ENCODE peak calls at places on chromosomes 16 and 17, in nine cellular contexts. I, P, X, M, C, R, B, A and G are unnamed samples.

GRCh38 chr17:45320931-45321461 is 4.2 kb upstream of the MAP3K14 start:
- DNase-seq in I (peak), P (peak), X (no peak), M (peak), C (no peak), R (no peak), B (no peak), A (peak), G (no peak)

GRCh38 chr17:61009619-61010018 is 332.0 kb downstream of the BCAS3 start:
- DNase-seq in I (peak), P (no peak), X (no peak), M (peak), C (no peak), R (no peak), B (no peak), A (no peak), G (no peak)

GRCh38 chr17:11144358-11145233 is 96.4 kb upstream of the SHISA6 start:
- DNase-seq in I (no peak), P (peak), X (no peak), M (peak), C (peak), R (no peak), B (no peak), A (peak), G (no peak)

GRCh38 chr16:85851034-85851780 is 47.8 kb upstream of the IRF8 start:
- DNase-seq in I (no peak), P (no peak), X (peak), M (no peak), C (no peak), R (no peak), B (peak), A (no peak), G (no peak)

GRCh38 chr16:66264311-66265105 is 102.0 kb upstream of the CDH5 start:
- DNase-seq in I (no peak), P (no peak), X (no peak), M (no peak), C (no peak), R (no peak), B (peak), A (no peak), G (no peak)

GRCh38 chr17:40448213-40448638 is 5.0 kb downstream of the IGFBP4 start:
- DNase-seq in I (peak), P (no peak), X (peak), M (peak), C (no peak), R (no peak), B (no peak), A (peak), G (no peak)

GRCh38 chr16:52318259-52319008 is 228.5 kb downstream of the TOX3 start:
- DNase-seq in I (no peak), P (no peak), X (no peak), M (no peak), C (no peak), R (no peak), B (no peak), A (no peak), G (no peak)

GRCh38 chr16:2745961-2746360 is 6.5 kb upstream of the SRRM2 start:
- DNase-seq in I (no peak), P (no peak), X (no peak), M (no peak), C (no peak), R (no peak), B (no peak), A (no peak), G (no peak)

GRCh38 chr17:14886200-14886739 is 378.9 kb downstream of the PMP22 start:
- DNase-seq in I (no peak), P (peak), X (no peak), M (peak), C (peak), R (no peak), B (no peak), A (no peak), G (no peak)

GRCh38 chr16:80791411-80791810 is 13.0 kb downstream of the CDYL2 start:
- DNase-seq in I (no peak), P (no peak), X (no peak), M (no peak), C (no peak), R (no peak), B (no peak), A (no peak), G (no peak)

GRCh38 chr16:85921026-85921425 is 22.1 kb downstream of the IRF8 start:
- DNase-seq in I (no peak), P (no peak), X (no peak), M (no peak), C (no peak), R (no peak), B (no peak), A (no peak), G (no peak)

GRCh38 chr17:17635126-17635525 is 43.6 kb upstream of the PEMT start:
- DNase-seq in I (no peak), P (peak), X (no peak), M (no peak), C (no peak), R (no peak), B (no peak), A (no peak), G (no peak)

GRCh38 chr17:74892974-74893911 is at the start of gene FADS6:
- DNase-seq in I (no peak), P (no peak), X (no peak), M (no peak), C (no peak), R (no peak), B (no peak), A (no peak), G (no peak)

GRCh38 chr16:85221081-85221809 is 109.0 kb upstream of the CIBAR2 start:
- DNase-seq in I (no peak), P (no peak), X (no peak), M (no peak), C (no peak), R (no peak), B (no peak), A (no peak), G (no peak)

GRCh38 chr16:70675851-70676513 is 9.9 kb downstream of the MTSS2 start:
- DNase-seq in I (no peak), P (no peak), X (peak), M (no peak), C (no peak), R (no peak), B (no peak), A (no peak), G (no peak)

GRCh38 chr17:59451706-59452105 is 113.7 kb upstream of the DHX40 start:
- DNase-seq in I (peak), P (peak), X (no peak), M (no peak), C (no peak), R (no peak), B (no peak), A (no peak), G (no peak)

GRCh38 chr17:59397316-59398073 is 66.0 kb downstream of the YPEL2 start:
- DNase-seq in I (no peak), P (no peak), X (no peak), M (no peak), C (no peak), R (no peak), B (no peak), A (no peak), G (no peak)

GRCh38 chr17:16934133-16934795 is 37.7 kb downstream of the TNFRSF13B start:
- DNase-seq in I (no peak), P (no peak), X (peak), M (no peak), C (no peak), R (no peak), B (no peak), A (no peak), G (no peak)

GRCh38 chr17:79674506-79675412 is 56.0 kb upstream of the ENPP7 start:
- DNase-seq in I (no peak), P (no peak), X (no peak), M (no peak), C (no peak), R (no peak), B (no peak), A (no peak), G (no peak)

GRCh38 chr16:89359296-89360147 is 130.8 kb downstream of the ANKRD11 start:
- DNase-seq in I (no peak), P (no peak), X (peak), M (peak), C (no peak), R (no peak), B (no peak), A (no peak), G (no peak)

GRCh38 chr17:59844884-59845594 is 47.7 kb downstream of the TUBD1 start:
- DNase-seq in I (peak), P (peak), X (no peak), M (no peak), C (no peak), R (no peak), B (no peak), A (no peak), G (no peak)

GRCh38 chr16:84406006-84406963 is 37.9 kb downstream of the ATP2C2 start:
- DNase-seq in I (no peak), P (no peak), X (no peak), M (no peak), C (no peak), R (no peak), B (no peak), A (no peak), G (no peak)

GRCh38 chr17:47719411-47720152 is 13.5 kb upstream of the TBX21 start:
- DNase-seq in I (peak), P (peak), X (no peak), M (peak), C (no peak), R (no peak), B (no peak), A (peak), G (no peak)

GRCh38 chr16:8126313-8126712 is 464.0 kb downstream of the TMEM114 start:
- DNase-seq in I (no peak), P (no peak), X (no peak), M (no peak), C (no peak), R (no peak), B (no peak), A (no peak), G (no peak)

GRCh38 chr17:80970044-80970761 is 21.4 kb upstream of the CHMP6 start:
- DNase-seq in I (no peak), P (peak), X (no peak), M (no peak), C (peak), R (peak), B (no peak), A (peak), G (peak)

GRCh38 chr17:56786989-56787482 is 46.7 kb downstream of the C17orf67 start:
- DNase-seq in I (peak), P (peak), X (no peak), M (peak), C (peak), R (no peak), B (no peak), A (peak), G (no peak)

GRCh38 chr17:751269-752001 is 629 bp downstream of the GEMIN4 start:
- DNase-seq in I (peak), P (peak), X (no peak), M (peak), C (peak), R (peak), B (peak), A (peak), G (no peak)

GRCh38 chr17:63702223-63702577 is 2.3 kb upstream of the LIMD2 start:
- DNase-seq in I (no peak), P (no peak), X (peak), M (no peak), C (peak), R (peak), B (no peak), A (no peak), G (no peak)

GRCh38 chr16:88747588-88748301 is 37.3 kb downstream of the PIEZO1 start:
- DNase-seq in I (no peak), P (no peak), X (no peak), M (no peak), C (peak), R (no peak), B (no peak), A (peak), G (no peak)

GRCh38 chr16:85222151-85222863 is 110.0 kb upstream of the CIBAR2 start:
- DNase-seq in I (no peak), P (no peak), X (no peak), M (no peak), C (no peak), R (no peak), B (no peak), A (no peak), G (no peak)

GRCh38 chr17:43517615-43518386 is 28.3 kb downstream of the ETV4 start:
- DNase-seq in I (peak), P (peak), X (peak), M (peak), C (no peak), R (no peak), B (no peak), A (no peak), G (no peak)

GRCh38 chr16:79182618-79183017 is 417.9 kb downstream of the MAF start:
- DNase-seq in I (no peak), P (no peak), X (no peak), M (no peak), C (no peak), R (no peak), B (no peak), A (no peak), G (no peak)

GRCh38 chr16:23207485-23207884 is 24.9 kb downstream of the SCNN1G start:
- DNase-seq in I (no peak), P (no peak), X (no peak), M (no peak), C (no peak), R (no peak), B (no peak), A (no peak), G (no peak)

GRCh38 chr16:69443809-69444611 is 19.6 kb downstream of the CYB5B start:
- DNase-seq in I (peak), P (peak), X (no peak), M (peak), C (no peak), R (peak), B (no peak), A (no peak), G (no peak)

GRCh38 chr16:30335598-30336474 is 19.3 kb downstream of the CD2BP2 start:
- DNase-seq in I (no peak), P (peak), X (no peak), M (peak), C (no peak), R (no peak), B (no peak), A (peak), G (no peak)

GRCh38 chr17:81515530-81516041 is 3.0 kb upstream of the ACTG1 start:
- DNase-seq in I (no peak), P (no peak), X (peak), M (no peak), C (no peak), R (no peak), B (no peak), A (no peak), G (peak)

GRCh38 chr16:82185012-82185411 is 15.0 kb upstream of the MPHOSPH6 start:
- DNase-seq in I (no peak), P (no peak), X (no peak), M (no peak), C (no peak), R (no peak), B (no peak), A (no peak), G (no peak)

GRCh38 chr16:85173077-85173980 is 61.1 kb upstream of the CIBAR2 start:
- DNase-seq in I (peak), P (peak), X (no peak), M (peak), C (no peak), R (no peak), B (no peak), A (no peak), G (no peak)

GRCh38 chr17:49509588-49509917 is 14.5 kb downstream of the NGFR start:
- DNase-seq in I (no peak), P (no peak), X (no peak), M (no peak), C (no peak), R (no peak), B (no peak), A (no peak), G (no peak)

GRCh38 chr17:20276430-20276829 is 190.9 kb downstream of the LGALS9B start:
- DNase-seq in I (peak), P (no peak), X (no peak), M (no peak), C (no peak), R (no peak), B (no peak), A (no peak), G (no peak)
- TF ChIP-seq CTCF in I (no peak), P (no peak), X (no peak), M (no peak), C (no peak), R (no peak), B (no peak), A (no peak), G (no peak)

GRCh38 chr16:73846292-73846849 is 450.2 kb upstream of the PSMD7 start:
- DNase-seq in I (no peak), P (no peak), X (no peak), M (no peak), C (no peak), R (no peak), B (no peak), A (no peak), G (no peak)

GRCh38 chr16:73848993-73849392 is 447.6 kb upstream of the PSMD7 start:
- DNase-seq in I (no peak), P (no peak), X (no peak), M (no peak), C (no peak), R (no peak), B (no peak), A (no peak), G (no peak)

DNA sequence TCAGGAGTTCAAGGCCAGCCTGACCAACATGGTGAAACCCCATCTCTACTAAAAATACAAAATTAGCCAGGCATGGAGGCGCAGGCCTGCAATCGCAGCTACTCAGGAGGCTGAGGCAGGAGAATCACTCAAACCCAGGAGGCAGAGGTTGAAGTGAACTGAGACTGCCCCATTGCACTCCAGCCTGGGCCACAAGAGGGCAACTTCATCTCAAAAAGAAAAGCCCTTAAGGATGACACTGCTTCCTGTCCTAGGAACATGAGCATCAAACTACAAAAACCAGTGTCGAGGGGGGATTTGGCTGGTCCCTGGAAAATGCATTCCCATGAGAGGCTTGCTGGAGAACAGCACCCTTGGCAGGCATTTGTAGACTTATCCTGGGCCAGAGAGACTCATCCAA is 449.5 kb upstream of the PSMD7 start:
- DNase-seq in I (no peak), P (no peak), X (no peak), M (no peak), C (no peak), R (no peak), B (no peak), A (no peak), G (no peak)
- TF ChIP-seq CTCF in I (no peak), P (no peak), X (no peak), M (no peak), C (peak), R (no peak), B (no peak), A (no peak), G (no peak)

GRCh38 chr16:87057291-87057881 is 259.8 kb downstream of the C16orf95 start:
- DNase-seq in I (no peak), P (peak), X (peak), M (peak), C (no peak), R (no peak), B (peak), A (no peak), G (no peak)
- TF ChIP-seq CTCF in I (peak), P (no peak), X (peak), M (peak), C (peak), R (no peak), B (no peak), A (no peak), G (no peak)

DNA sequence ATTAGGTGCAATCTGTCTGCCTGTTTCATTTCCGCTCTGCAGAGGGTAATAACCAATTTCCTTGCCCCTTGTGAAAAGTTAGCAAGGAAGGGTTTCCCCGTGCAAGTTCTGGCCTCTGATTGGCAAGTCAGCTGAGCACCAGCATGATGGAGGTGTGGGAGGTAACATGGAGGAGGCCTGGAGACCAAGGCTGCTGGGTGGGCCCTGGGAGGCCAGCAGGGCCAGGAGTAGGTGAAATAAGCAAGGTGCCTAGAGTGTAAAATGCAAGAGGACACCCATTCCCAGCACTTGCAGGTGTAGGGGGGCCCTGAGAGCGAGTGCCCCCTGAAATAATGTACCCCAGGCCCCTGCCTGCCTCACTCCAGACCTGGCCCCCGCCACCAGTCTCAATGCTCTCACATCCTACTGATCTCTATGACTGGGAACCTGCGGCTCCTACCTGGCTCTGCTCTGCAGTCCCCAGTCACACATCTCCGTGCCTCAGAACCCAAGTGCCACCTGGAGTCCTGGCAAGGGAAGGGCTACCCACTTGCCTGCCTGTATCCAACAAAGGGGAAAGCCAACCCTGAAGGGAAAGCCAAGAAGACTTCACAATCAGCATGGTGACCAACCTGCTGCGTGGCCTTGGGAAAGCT is 116.2 kb downstream of the C16orf78 start:
- DNase-seq in I (no peak), P (no peak), X (peak), M (no peak), C (peak), R (no peak), B (no peak), A (no peak), G (peak)
- TF ChIP-seq CTCF in I (no peak), P (no peak), X (no peak), M (no peak), C (no peak), R (no peak), B (no peak), A (no peak), G (no peak)

GRCh38 chr17:30513346-30513745 is 36.1 kb downstream of the GOSR1 start:
- DNase-seq in I (peak), P (peak), X (no peak), M (peak), C (no peak), R (no peak), B (no peak), A (no peak), G (no peak)

GRCh38 chr17:30519707-30520106 is 42.5 kb downstream of the GOSR1 start:
- DNase-seq in I (peak), P (peak), X (no peak), M (peak), C (no peak), R (no peak), B (no peak), A (no peak), G (no peak)

GRCh38 chr17:30519166-30519565 is 42.0 kb downstream of the GOSR1 start:
- DNase-seq in I (no peak), P (no peak), X (no peak), M (peak), C (no peak), R (no peak), B (no peak), A (no peak), G (no peak)

GRCh38 chr17:30517786-30518185 is 40.6 kb downstream of the GOSR1 start:
- DNase-seq in I (no peak), P (peak), X (no peak), M (peak), C (no peak), R (no peak), B (no peak), A (no peak), G (no peak)

GRCh38 chr17:30514895-30515596 is 37.8 kb downstream of the GOSR1 start:
- DNase-seq in I (no peak), P (no peak), X (no peak), M (no peak), C (no peak), R (no peak), B (no peak), A (no peak), G (no peak)
- TF ChIP-seq CTCF in I (no peak), P (no peak), X (no peak), M (no peak), C (no peak), R (no peak), B (no peak), A (no peak), G (no peak)

GRCh38 chr17:33335491-33336173 is 42.5 kb upstream of the ASIC2 start:
- DNase-seq in I (no peak), P (no peak), X (no peak), M (no peak), C (no peak), R (no peak), B (no peak), A (no peak), G (no peak)
- TF ChIP-seq CTCF in I (no peak), P (peak), X (no peak), M (no peak), C (no peak), R (no peak), B (peak), A (no peak), G (no peak)